ENCODE peak calls at places on chromosomes 7 and 10, in four cellular contexts. N, V, M and Y are unnamed samples.

GRCh38 chr7:107560898-107561516 is 2.7 kb downstream of the COG5 start:
- DNase-seq in V (peak; percentile 48), N (no peak), M (no peak), Y (no peak)

GRCh38 chr10:119333146-119333792 is 125.9 kb downstream of the GRK5 start:
- DNase-seq in N (no peak), V (peak; percentile 67), M (peak; percentile 40), Y (peak; percentile 71)

GRCh38 chr7:16841681-16842080 is 36.9 kb upstream of the AGR2 start:
- DNase-seq in M (peak; percentile 67), N (no peak), V (peak; percentile 33), Y (peak; percentile 22)

GRCh38 chr10:35822316-35822715 is 180.2 kb upstream of the FZD8 start:
- DNase-seq in N (peak; percentile 51), V (peak; percentile 43), M (peak; percentile 87), Y (peak; percentile 57)

GRCh38 chr7:30900053-30900452 is 11.6 kb upstream of the AQP1 start:
- DNase-seq in N (no peak), M (no peak), V (no peak), Y (peak; percentile 35)

GRCh38 chr10:105070980-105071379 is 429.9 kb downstream of the SORCS3 start:
- DNase-seq in M (no peak), N (no peak), V (no peak), Y (no peak)

GRCh38 chr10:63697956-63698814 is 177.0 kb downstream of the REEP3 start:
- DNase-seq in N (no peak), M (no peak), V (peak; percentile 33), Y (no peak)

GRCh38 chr7:40499718-40500117 is 364.9 kb downstream of the SUGCT start:
- DNase-seq in V (peak; percentile 16), M (peak; percentile 19), N (no peak), Y (no peak)

GRCh38 chr10:23094786-23095403 is 484 bp upstream of the MSRB2 start:
- DNase-seq in M (no peak), N (no peak), V (peak; percentile 66), Y (no peak)

GRCh38 chr7:42236266-42237161 is 495 bp downstream of the GLI3 start:
- DNase-seq in N (no peak), M (peak; percentile 70), V (peak; percentile 87), Y (peak; percentile 77)

GRCh38 chr10:47115322-47115721 is 184.7 kb upstream of the GDF10 start:
- DNase-seq in V (no peak), M (no peak), N (no peak), Y (no peak)

GRCh38 chr10:66925896-66926719 is at the start of gene LRRTM3:
- DNase-seq in V (peak; percentile 76), M (peak; percentile 84), N (peak; percentile 55), Y (peak; percentile 61)

GRCh38 chr10:96420610-96421009 is 61.8 kb upstream of the OPALIN start:
- DNase-seq in M (no peak), N (no peak), V (no peak), Y (no peak)

GRCh38 chr10:78332013-78332412 is 298.4 kb downstream of the RPS24 start:
- DNase-seq in V (peak; percentile 12), N (no peak), M (no peak), Y (no peak)

GRCh38 chr10:88120075-88120474 is 256.6 kb downstream of the PTEN start:
- DNase-seq in N (no peak), M (no peak), V (no peak), Y (no peak)

GRCh38 chr10:88120599-88121333 is 257.3 kb downstream of the PTEN start:
- DNase-seq in M (no peak), V (no peak), N (no peak), Y (no peak)

GRCh38 chr10:88117869-88118632 is 254.6 kb downstream of the PTEN start:
- DNase-seq in N (peak; percentile 59), V (no peak), M (peak; percentile 34), Y (no peak)

GRCh38 chr10:88117227-88117626 is 253.8 kb downstream of the PTEN start:
- DNase-seq in V (no peak), N (no peak), M (no peak), Y (no peak)

GRCh38 chr10:88118769-88119559 is 255.5 kb downstream of the PTEN start:
- DNase-seq in V (no peak), M (no peak), N (no peak), Y (no peak)
- TF ChIP-seq CTCF in V (no peak), M (no peak), N (no peak), Y (no peak)

GRCh38 chr10:68598978-68599753 is 39.0 kb downstream of the TET1 start:
- DNase-seq in V (peak; percentile 78), N (no peak), M (no peak), Y (peak; percentile 98)
- H3K4me3 ChIP-seq in V (peak overlapping the region; percentile 16), N (no peak overlapping the region), M (no peak overlapping the region), Y (peak overlapping the region; percentile 48)

GRCh38 chr7:45217358-45217757 is 59.8 kb downstream of the RAMP3 start:
- DNase-seq in N (no peak), V (peak; percentile 22), M (peak; percentile 39), Y (no peak)
- TF ChIP-seq CTCF in N (no peak), V (peak; percentile 52), M (peak; percentile 71), Y (peak; percentile 52)

DNA sequence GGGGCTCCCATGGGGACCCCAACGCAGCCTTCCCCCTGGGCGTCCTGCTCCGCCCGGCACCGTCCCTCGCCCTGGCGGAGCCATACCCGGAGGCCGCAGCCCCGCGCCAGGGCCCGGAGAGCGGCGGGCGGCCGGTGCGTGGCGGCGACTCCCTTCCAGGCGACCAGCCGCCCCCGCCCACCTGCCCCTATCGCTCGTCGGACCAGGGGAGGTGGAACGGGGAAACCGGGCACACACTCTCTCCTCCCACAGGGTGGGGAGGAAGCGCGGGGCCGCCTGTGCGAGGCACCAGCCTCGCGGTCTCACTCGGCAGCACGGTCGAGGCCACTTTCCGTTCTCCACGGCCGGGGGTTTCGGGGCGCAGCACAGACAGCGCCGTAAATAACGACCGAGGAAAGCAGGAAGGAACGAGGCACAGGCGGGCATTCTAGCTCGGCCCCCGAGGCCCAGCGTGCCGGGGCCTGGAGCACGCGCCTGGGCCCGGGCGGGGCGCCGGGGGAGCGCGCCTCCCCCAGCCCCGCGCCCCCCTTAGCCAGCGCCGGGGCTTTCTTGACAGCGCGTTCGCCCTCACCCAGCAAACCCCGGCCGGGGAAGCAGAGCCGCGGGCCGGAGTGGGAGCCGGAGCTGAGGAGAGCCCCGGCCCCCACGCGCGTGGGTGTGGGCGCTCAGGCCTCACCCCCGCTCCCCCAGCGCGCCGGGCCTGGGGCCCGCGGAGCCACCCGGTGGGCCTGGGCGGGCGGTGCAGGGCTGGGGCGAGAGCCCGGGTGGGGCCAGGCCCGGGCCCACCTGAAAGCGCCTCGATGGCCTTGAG is 936 bp downstream of the IGF2BP3 start:
- DNase-seq in M (peak; percentile 24), N (no peak), V (peak; percentile 50), Y (no peak)
- H3K4me3 ChIP-seq in M (peak overlapping the region; percentile 77), N (peak overlapping the region; percentile 34), V (peak overlapping the region; percentile 71), Y (peak overlapping the region; percentile 81)